ENCODE peak calls at places on chromosomes 5 and 9, in five cellular contexts. One of them, this sample, is unnamed.

GRCh38 chr5:761854-762685 is 22.5 kb downstream of the ZDHHC11B start:
- DNase-seq in amniotic stem cell: no peak
- DNase-seq in stimulated activated CD4-positive, alpha-beta T cell treated with anti-CD3 and anti-CD28 coated beads, Interleukin-12 subunit alpha, Interleukin-12 subunit beta, amount 100 ng/mL, for 24 hours: no peak
- DNase-seq in glomerular endothelial cell: no peak
- DNase-seq in amygdala: peak
- DNase-seq in this sample: peak

GRCh38 chr5:139600336-139600949 is 39.3 kb downstream of the UBE2D2 start:
- DNase-seq in amniotic stem cell: peak
- DNase-seq in stimulated activated CD4-positive, alpha-beta T cell treated with anti-CD3 and anti-CD28 coated beads, Interleukin-12 subunit alpha, Interleukin-12 subunit beta, amount 100 ng/mL, for 24 hours: no peak
- DNase-seq in glomerular endothelial cell: no peak
- DNase-seq in amygdala: no peak
- DNase-seq in this sample: no peak

GRCh38 chr5:168114444-168115017 is 176.9 kb upstream of the WWC1 start:
- DNase-seq in amniotic stem cell: no peak
- DNase-seq in stimulated activated CD4-positive, alpha-beta T cell treated with anti-CD3 and anti-CD28 coated beads, Interleukin-12 subunit alpha, Interleukin-12 subunit beta, amount 100 ng/mL, for 24 hours: peak
- DNase-seq in glomerular endothelial cell: no peak
- DNase-seq in amygdala: peak
- DNase-seq in this sample: peak

GRCh38 chr5:14945021-14945420 is 73.4 kb upstream of the ANKH start:
- DNase-seq in amniotic stem cell: no peak
- DNase-seq in stimulated activated CD4-positive, alpha-beta T cell treated with anti-CD3 and anti-CD28 coated beads, Interleukin-12 subunit alpha, Interleukin-12 subunit beta, amount 100 ng/mL, for 24 hours: no peak
- DNase-seq in glomerular endothelial cell: no peak
- DNase-seq in amygdala: no peak
- DNase-seq in this sample: no peak

GRCh38 chr9:134619456-134619982 is 22.1 kb upstream of the COL5A1 start:
- DNase-seq in amniotic stem cell: no peak
- DNase-seq in stimulated activated CD4-positive, alpha-beta T cell treated with anti-CD3 and anti-CD28 coated beads, Interleukin-12 subunit alpha, Interleukin-12 subunit beta, amount 100 ng/mL, for 24 hours: no peak
- DNase-seq in glomerular endothelial cell: no peak
- DNase-seq in amygdala: no peak
- DNase-seq in this sample: no peak

GRCh38 chr5:172800088-172800551 is 29.1 kb upstream of the DUSP1 start:
- DNase-seq in amniotic stem cell: peak
- DNase-seq in stimulated activated CD4-positive, alpha-beta T cell treated with anti-CD3 and anti-CD28 coated beads, Interleukin-12 subunit alpha, Interleukin-12 subunit beta, amount 100 ng/mL, for 24 hours: no peak
- DNase-seq in glomerular endothelial cell: no peak
- DNase-seq in amygdala: peak
- DNase-seq in this sample: no peak

GRCh38 chr9:107314763-107315162 is 31.7 kb downstream of the RAD23B start:
- DNase-seq in amniotic stem cell: no peak
- DNase-seq in stimulated activated CD4-positive, alpha-beta T cell treated with anti-CD3 and anti-CD28 coated beads, Interleukin-12 subunit alpha, Interleukin-12 subunit beta, amount 100 ng/mL, for 24 hours: no peak
- DNase-seq in glomerular endothelial cell: no peak
- DNase-seq in amygdala: no peak
- DNase-seq in this sample: no peak

GRCh38 chr5:55427157-55427556 is 107.6 kb downstream of the PLPP1 start:
- DNase-seq in amniotic stem cell: peak
- DNase-seq in stimulated activated CD4-positive, alpha-beta T cell treated with anti-CD3 and anti-CD28 coated beads, Interleukin-12 subunit alpha, Interleukin-12 subunit beta, amount 100 ng/mL, for 24 hours: no peak
- DNase-seq in glomerular endothelial cell: no peak
- DNase-seq in amygdala: no peak
- DNase-seq in this sample: no peak

GRCh38 chr5:947626-948471 is 55.2 kb downstream of the TRIP13 start:
- DNase-seq in amniotic stem cell: no peak
- DNase-seq in stimulated activated CD4-positive, alpha-beta T cell treated with anti-CD3 and anti-CD28 coated beads, Interleukin-12 subunit alpha, Interleukin-12 subunit beta, amount 100 ng/mL, for 24 hours: no peak
- DNase-seq in glomerular endothelial cell: no peak
- DNase-seq in amygdala: no peak
- DNase-seq in this sample: no peak

GRCh38 chr9:223167-223566 is 8.5 kb downstream of the DOCK8 start:
- DNase-seq in amniotic stem cell: no peak
- DNase-seq in stimulated activated CD4-positive, alpha-beta T cell treated with anti-CD3 and anti-CD28 coated beads, Interleukin-12 subunit alpha, Interleukin-12 subunit beta, amount 100 ng/mL, for 24 hours: no peak
- DNase-seq in glomerular endothelial cell: no peak
- DNase-seq in amygdala: no peak
- DNase-seq in this sample: no peak

GRCh38 chr9:31585158-31585557 is 799.3 kb upstream of the ACO1 start:
- DNase-seq in amniotic stem cell: no peak
- DNase-seq in stimulated activated CD4-positive, alpha-beta T cell treated with anti-CD3 and anti-CD28 coated beads, Interleukin-12 subunit alpha, Interleukin-12 subunit beta, amount 100 ng/mL, for 24 hours: no peak
- DNase-seq in glomerular endothelial cell: no peak
- DNase-seq in amygdala: no peak
- DNase-seq in this sample: no peak

GRCh38 chr5:138603521-138603920 is 28.3 kb upstream of the HSPA9 start:
- DNase-seq in amniotic stem cell: no peak
- DNase-seq in stimulated activated CD4-positive, alpha-beta T cell treated with anti-CD3 and anti-CD28 coated beads, Interleukin-12 subunit alpha, Interleukin-12 subunit beta, amount 100 ng/mL, for 24 hours: peak
- DNase-seq in glomerular endothelial cell: no peak
- DNase-seq in amygdala: no peak
- DNase-seq in this sample: no peak

This sample was measured in posterior cingulate gyrus.